ENCODE peak calls at places on chromosomes 6 and 20, in six cellular contexts. One of them, this sample, is unnamed.

GRCh38 chr6:22917344-22917743 is 348.0 kb downstream of the HDGFL1 start:
- ATAC-seq in upper lobe of left lung: no peak
- ATAC-seq in A549: no peak
- ATAC-seq in HepG2: no peak
- ATAC-seq in K562: no peak
- ATAC-seq in GM12878: peak
- ATAC-seq in this sample: no peak

GRCh38 chr6:47256361-47256760 is 53.3 kb downstream of the TNFRSF21 start:
- ATAC-seq in upper lobe of left lung: no peak
- ATAC-seq in A549: no peak
- ATAC-seq in HepG2: no peak
- ATAC-seq in K562: no peak
- ATAC-seq in GM12878: no peak
- ATAC-seq in this sample: no peak

GRCh38 chr6:29850011-29850553 is 22.5 kb downstream of the HLA-G start:
- ATAC-seq in upper lobe of left lung: no peak
- ATAC-seq in A549: no peak
- ATAC-seq in HepG2: no peak
- ATAC-seq in K562: peak
- ATAC-seq in GM12878: peak
- ATAC-seq in this sample: peak

GRCh38 chr6:121187200-121187832 is 147.0 kb downstream of the TBC1D32 start:
- ATAC-seq in upper lobe of left lung: no peak
- ATAC-seq in A549: no peak
- ATAC-seq in HepG2: no peak
- ATAC-seq in K562: no peak
- ATAC-seq in GM12878: no peak
- ATAC-seq in this sample: no peak

GRCh38 chr20:33602826-33603590 is 59.1 kb upstream of the C20orf144 start:
- ATAC-seq in upper lobe of left lung: no peak
- ATAC-seq in A549: no peak
- ATAC-seq in HepG2: peak
- ATAC-seq in K562: no peak
- ATAC-seq in GM12878: peak
- ATAC-seq in this sample: no peak

GRCh38 chr6:137190710-137191109 is 17.3 kb upstream of the IL22RA2 start:
- ATAC-seq in upper lobe of left lung: no peak
- ATAC-seq in A549: no peak
- ATAC-seq in HepG2: no peak
- ATAC-seq in K562: no peak
- ATAC-seq in GM12878: no peak
- ATAC-seq in this sample: no peak

GRCh38 chr6:31010393-31011060 is at the start of gene MUC22:
- ATAC-seq in upper lobe of left lung: no peak
- ATAC-seq in A549: peak
- ATAC-seq in HepG2: no peak
- ATAC-seq in K562: no peak
- ATAC-seq in GM12878: no peak
- ATAC-seq in this sample: no peak

GRCh38 chr6:160076009-160076408 is 45.6 kb upstream of the SLC22A1 start:
- ATAC-seq in upper lobe of left lung: no peak
- ATAC-seq in A549: no peak
- ATAC-seq in HepG2: no peak
- ATAC-seq in K562: no peak
- ATAC-seq in GM12878: peak
- ATAC-seq in this sample: no peak

GRCh38 chr6:4153514-4153985 is 18.2 kb upstream of the ECI2 start:
- ATAC-seq in upper lobe of left lung: no peak
- ATAC-seq in A549: no peak
- ATAC-seq in HepG2: no peak
- ATAC-seq in K562: no peak
- ATAC-seq in GM12878: no peak
- ATAC-seq in this sample: no peak

GRCh38 chr6:139536751-139537617 is 162.5 kb upstream of the CITED2 start:
- ATAC-seq in upper lobe of left lung: no peak
- ATAC-seq in A549: peak
- ATAC-seq in HepG2: peak
- ATAC-seq in K562: no peak
- ATAC-seq in GM12878: no peak
- ATAC-seq in this sample: no peak

GRCh38 chr6:161214722-161215121 is 59.1 kb downstream of the AGPAT4 start:
- ATAC-seq in upper lobe of left lung: no peak
- ATAC-seq in A549: no peak
- ATAC-seq in HepG2: no peak
- ATAC-seq in K562: peak
- ATAC-seq in GM12878: no peak
- ATAC-seq in this sample: no peak

GRCh38 chr20:40565681-40566040 is 123.4 kb downstream of the MAFB start:
- ATAC-seq in upper lobe of left lung: no peak
- ATAC-seq in A549: peak
- ATAC-seq in HepG2: no peak
- ATAC-seq in K562: no peak
- ATAC-seq in GM12878: no peak
- ATAC-seq in this sample: no peak

GRCh38 chr6:72950114-72950860 is 275.0 kb downstream of the KHDC1L start:
- ATAC-seq in upper lobe of left lung: no peak
- ATAC-seq in A549: peak
- ATAC-seq in HepG2: no peak
- ATAC-seq in K562: no peak
- ATAC-seq in GM12878: no peak
- ATAC-seq in this sample: peak

GRCh38 chr6:139472341-139473038 is 98.0 kb upstream of the CITED2 start:
- ATAC-seq in upper lobe of left lung: no peak
- ATAC-seq in A549: no peak
- ATAC-seq in HepG2: no peak
- ATAC-seq in K562: no peak
- ATAC-seq in GM12878: no peak
- ATAC-seq in this sample: peak

GRCh38 chr20:6735913-6736845 is 31.3 kb upstream of the BMP2 start:
- ATAC-seq in upper lobe of left lung: peak
- ATAC-seq in A549: no peak
- ATAC-seq in HepG2: no peak
- ATAC-seq in K562: no peak
- ATAC-seq in GM12878: peak
- ATAC-seq in this sample: no peak

GRCh38 chr6:166778776-166779175 is 151.7 kb upstream of the RPS6KA2 start:
- ATAC-seq in upper lobe of left lung: no peak
- ATAC-seq in A549: no peak
- ATAC-seq in HepG2: no peak
- ATAC-seq in K562: no peak
- ATAC-seq in GM12878: no peak
- ATAC-seq in this sample: no peak

GRCh38 chr6:132218063-132218696 is 183.1 kb downstream of the MOXD1 start:
- ATAC-seq in upper lobe of left lung: no peak
- ATAC-seq in A549: no peak
- ATAC-seq in HepG2: no peak
- ATAC-seq in K562: no peak
- ATAC-seq in GM12878: peak
- ATAC-seq in this sample: no peak

GRCh38 chr6:15184441-15184861 is 61.4 kb upstream of the JARID2 start:
- ATAC-seq in upper lobe of left lung: no peak
- ATAC-seq in A549: no peak
- ATAC-seq in HepG2: no peak
- ATAC-seq in K562: peak
- ATAC-seq in GM12878: peak
- ATAC-seq in this sample: no peak

GRCh38 chr6:35972471-35972985 is 51.6 kb upstream of the SRPK1 start:
- ATAC-seq in upper lobe of left lung: no peak
- ATAC-seq in A549: peak
- ATAC-seq in HepG2: peak
- ATAC-seq in K562: peak
- ATAC-seq in GM12878: no peak
- ATAC-seq in this sample: no peak

GRCh38 chr20:43963872-43964791 is 49.5 kb downstream of the TOX2 start:
- ATAC-seq in upper lobe of left lung: peak
- ATAC-seq in A549: peak
- ATAC-seq in HepG2: no peak
- ATAC-seq in K562: no peak
- ATAC-seq in GM12878: peak
- ATAC-seq in this sample: peak

GRCh38 chr6:11092654-11093053 is 980 bp upstream of the SMIM13 start:
- ATAC-seq in upper lobe of left lung: no peak
- ATAC-seq in A549: no peak
- ATAC-seq in HepG2: no peak
- ATAC-seq in K562: no peak
- ATAC-seq in GM12878: no peak
- ATAC-seq in this sample: no peak

GRCh38 chr6:11093065-11093590 is 506 bp upstream of the SMIM13 start:
- ATAC-seq in upper lobe of left lung: peak
- ATAC-seq in A549: peak
- ATAC-seq in HepG2: peak
- ATAC-seq in K562: peak
- ATAC-seq in GM12878: peak
- ATAC-seq in this sample: peak

GRCh38 chr6:11096109-11096508 is 2.5 kb downstream of the SMIM13 start:
- ATAC-seq in upper lobe of left lung: no peak
- ATAC-seq in A549: peak
- ATAC-seq in HepG2: no peak
- ATAC-seq in K562: peak
- ATAC-seq in GM12878: peak
- ATAC-seq in this sample: no peak

GRCh38 chr6:11094411-11094851 is 797 bp downstream of the SMIM13 start:
- ATAC-seq in upper lobe of left lung: no peak
- ATAC-seq in A549: no peak
- ATAC-seq in HepG2: peak
- ATAC-seq in K562: peak
- ATAC-seq in GM12878: peak
- ATAC-seq in this sample: no peak

DNA sequence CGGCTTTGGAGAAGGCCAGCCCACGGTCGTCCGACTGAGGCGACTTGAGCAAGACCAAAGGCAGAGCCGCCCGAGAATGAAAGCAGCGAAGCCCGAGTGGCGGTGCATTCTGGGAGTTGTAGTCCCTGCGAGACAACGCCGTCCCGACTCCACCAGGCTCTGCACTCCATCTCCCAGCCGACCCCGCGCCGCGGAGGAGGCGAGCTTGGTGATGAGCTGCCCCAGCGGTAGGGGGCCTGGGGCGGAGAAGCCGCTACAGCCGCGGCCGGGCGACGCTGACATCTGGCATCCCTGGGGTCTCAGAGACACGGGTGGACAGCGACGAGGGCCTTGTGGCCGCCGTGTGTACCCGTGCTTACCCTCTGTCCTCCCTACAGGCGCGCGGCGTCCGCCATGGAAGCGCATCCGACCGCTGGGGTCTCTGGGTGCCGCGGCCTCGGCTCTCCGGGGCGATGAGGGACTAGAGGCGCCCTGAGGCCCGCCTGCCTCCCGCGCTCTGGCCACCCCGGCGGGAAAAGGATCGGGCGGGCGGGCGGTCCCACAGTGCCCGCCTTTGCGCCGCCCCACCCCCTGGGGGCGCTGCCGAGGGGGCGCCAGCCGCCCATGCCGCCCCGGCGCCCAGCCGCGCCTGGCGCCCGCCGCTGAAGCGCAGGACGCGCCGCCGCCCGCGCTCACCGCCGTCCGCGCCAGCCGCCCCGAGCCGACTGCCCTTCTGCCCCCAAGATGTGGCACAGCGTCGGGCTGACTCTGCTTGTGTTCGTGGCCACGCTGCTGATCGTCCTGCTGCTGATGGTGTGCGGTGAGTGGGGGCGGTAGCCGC is at the start of gene SMIM13:
- ATAC-seq in upper lobe of left lung: peak
- ATAC-seq in A549: peak
- ATAC-seq in HepG2: peak
- ATAC-seq in K562: peak
- ATAC-seq in GM12878: peak
- ATAC-seq in this sample: peak
- TF ChIP-seq EP300 in upper lobe of left lung: no peak
- TF ChIP-seq EP300 in A549: no peak
- TF ChIP-seq EP300 in HepG2: no peak
- TF ChIP-seq EP300 in K562: no peak
- TF ChIP-seq EP300 in GM12878: no peak
- TF ChIP-seq EP300 in this sample: no peak

GRCh38 chr20:35732644-35732982 is 9.4 kb downstream of the RBM39 start:
- ATAC-seq in upper lobe of left lung: no peak
- ATAC-seq in A549: no peak
- ATAC-seq in HepG2: no peak
- ATAC-seq in K562: no peak
- ATAC-seq in GM12878: no peak
- ATAC-seq in this sample: no peak
- TF ChIP-seq EP300 in upper lobe of left lung: no peak
- TF ChIP-seq EP300 in A549: no peak
- TF ChIP-seq EP300 in HepG2: no peak
- TF ChIP-seq EP300 in K562: no peak
- TF ChIP-seq EP300 in GM12878: no peak
- TF ChIP-seq EP300 in this sample: no peak

DNA sequence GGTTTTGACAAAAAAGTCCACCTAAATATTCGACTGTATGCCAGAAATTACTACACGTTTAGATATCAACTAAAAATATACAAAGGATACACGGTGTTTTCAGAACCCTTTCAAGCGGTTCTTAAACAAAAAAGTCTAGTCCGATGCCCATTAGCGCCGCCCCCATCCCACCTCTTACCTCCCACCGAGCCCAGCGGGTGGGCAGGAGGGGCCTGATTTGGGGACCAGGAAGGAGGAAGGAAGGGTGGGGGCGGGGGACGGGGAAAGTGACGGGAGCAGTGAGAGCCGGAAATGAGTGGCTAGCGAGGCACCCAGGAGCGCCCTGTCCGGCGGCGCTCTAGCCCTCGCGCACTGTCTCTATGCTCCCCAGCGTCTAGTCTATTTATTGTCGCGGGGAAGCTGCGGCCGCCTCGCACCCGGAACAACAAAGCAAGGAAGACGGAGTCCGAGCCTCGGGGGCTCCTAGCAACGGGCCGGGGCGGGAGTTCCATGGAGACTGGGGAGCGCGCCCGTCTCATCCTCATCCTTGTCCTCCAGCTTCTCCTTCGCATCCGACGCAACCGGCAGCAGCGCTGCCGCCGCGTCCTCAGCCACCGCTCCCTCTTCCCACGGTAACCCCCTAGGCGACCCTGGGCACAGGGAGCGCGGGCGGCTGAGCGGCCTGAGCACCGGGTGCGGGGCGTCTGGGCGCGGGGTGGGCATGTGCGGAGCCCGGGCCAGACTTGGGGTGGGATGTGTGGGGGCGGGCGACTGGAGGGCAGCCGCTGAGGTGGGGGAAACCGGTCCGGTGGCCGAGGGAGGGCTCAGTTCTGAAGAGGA is at the start of gene TBPL1:
- ATAC-seq in upper lobe of left lung: peak
- ATAC-seq in A549: peak
- ATAC-seq in HepG2: peak
- ATAC-seq in K562: peak
- ATAC-seq in GM12878: peak
- ATAC-seq in this sample: peak
- TF ChIP-seq EP300 in upper lobe of left lung: no peak
- TF ChIP-seq EP300 in A549: no peak
- TF ChIP-seq EP300 in HepG2: no peak
- TF ChIP-seq EP300 in K562: peak
- TF ChIP-seq EP300 in GM12878: no peak
- TF ChIP-seq EP300 in this sample: no peak

DNA sequence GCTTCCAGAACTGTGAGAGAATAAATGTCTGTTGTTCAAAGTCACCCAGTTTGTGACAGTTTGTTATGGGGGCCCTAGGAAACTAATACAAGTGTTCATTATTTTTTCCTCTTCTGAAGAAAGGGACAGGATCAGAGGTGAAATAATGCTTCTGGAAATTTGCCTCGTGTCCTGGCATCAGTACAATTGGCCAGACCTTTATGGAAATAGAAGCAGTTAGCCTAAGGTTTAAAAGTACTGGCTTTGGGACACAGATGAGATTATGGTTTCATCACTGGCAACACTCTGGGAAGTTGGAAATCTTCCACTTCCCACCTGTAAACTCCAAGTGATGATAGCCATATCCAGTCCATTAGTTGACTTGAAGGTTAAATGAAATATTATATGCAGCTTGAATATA is 88.7 kb downstream of the PLCB1 start:
- ATAC-seq in upper lobe of left lung: no peak
- ATAC-seq in A549: no peak
- ATAC-seq in HepG2: no peak
- ATAC-seq in K562: no peak
- ATAC-seq in GM12878: no peak
- ATAC-seq in this sample: no peak
- TF ChIP-seq EP300 in upper lobe of left lung: no peak
- TF ChIP-seq EP300 in A549: no peak
- TF ChIP-seq EP300 in HepG2: no peak
- TF ChIP-seq EP300 in K562: no peak
- TF ChIP-seq EP300 in GM12878: no peak
- TF ChIP-seq EP300 in this sample: no peak

This sample was measured in gastroesophageal sphincter.